ENCODE peak calls at places on chromosomes 13 and 19, in seven cellular contexts. X is left ventricle myocardium inferior, E is adipocyte, M is SK-N-SH, N is tibial nerve, Z is uterus, O is stomach. G is an unnamed sample.

GRCh38 chr13:93169980-93170379 is 56.6 kb upstream of the GPC6 start:
- DNase-seq in X (no peak), E (peak; percentile 6), M (no peak), N (no peak), Z (no peak), O (no peak), G (no peak)

GRCh38 chr19:14616310-14616870 is 33.5 kb downstream of the CLEC17A start:
- DNase-seq in X (no peak), E (no peak), M (no peak), N (no peak), Z (no peak), O (no peak), G (no peak)

GRCh38 chr19:2555422-2556220 is 79.7 kb downstream of the GADD45B start:
- DNase-seq in X (peak; percentile 11), E (no peak), M (no peak), N (no peak), Z (no peak), O (no peak), G (no peak)

GRCh38 chr13:33606692-33607091 is 211.3 kb upstream of the RFC3 start:
- DNase-seq in X (no peak), E (no peak), M (no peak), N (no peak), Z (no peak), O (no peak), G (no peak)

GRCh38 chr13:85093808-85094207 is 705.4 kb downstream of the SLITRK6 start:
- DNase-seq in X (peak; percentile 16), E (peak; percentile 11), M (no peak), N (peak; percentile 62), Z (no peak), O (no peak), G (peak; percentile 86)

GRCh38 chr19:41416194-41416674 is 10.9 kb downstream of the B3GNT8 start:
- DNase-seq in X (no peak), E (no peak), M (no peak), N (no peak), Z (no peak), O (no peak), G (no peak)

GRCh38 chr13:32837307-32837972 is 178.8 kb upstream of the KL start:
- DNase-seq in X (no peak), E (no peak), M (no peak), N (no peak), Z (no peak), O (no peak), G (no peak)

GRCh38 chr13:98466634-98467236 is 110.2 kb downstream of the STK24 start:
- DNase-seq in X (no peak), E (peak; percentile 46), M (peak; percentile 68), N (peak; percentile 61), Z (no peak), O (no peak), G (peak; percentile 69)

GRCh38 chr13:110466261-110466660 is 95.3 kb downstream of the RAB20 start:
- DNase-seq in X (no peak), E (no peak), M (no peak), N (no peak), Z (no peak), O (no peak), G (no peak)

DNA sequence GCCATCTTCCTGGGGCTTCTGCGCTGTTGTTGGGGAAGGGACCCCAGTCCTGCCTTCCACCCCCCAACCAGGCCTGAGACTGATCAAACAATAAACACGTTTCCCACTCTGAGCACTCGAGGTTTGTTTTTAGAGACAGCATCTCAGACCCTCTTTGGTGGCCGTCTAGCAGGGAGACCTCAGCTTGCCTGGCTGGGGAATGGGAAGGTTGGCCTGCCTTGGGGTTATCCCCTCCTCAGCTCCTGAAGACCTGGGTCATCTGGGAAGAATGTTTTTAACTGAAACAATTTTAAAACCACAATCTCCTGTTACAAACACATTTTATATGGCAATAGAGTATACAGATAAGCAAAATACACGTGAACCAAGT is 2.0 kb downstream of the ZNF581 start:
- DNase-seq in X (no peak), E (no peak), M (peak; percentile 2), N (no peak), Z (no peak), O (no peak), G (no peak)
- H3K4me1 ChIP-seq in X (peaks cover 79% of the 10 kb centered on the region), E (peaks cover 42% of the 10 kb centered on the region), M (peaks cover 43% of the 10 kb centered on the region), N (no peaks in the 10 kb centered on the region), Z (no peaks in the 10 kb centered on the region), O (peaks cover 76% of the 10 kb centered on the region), G (peaks cover 26% of the 10 kb centered on the region)

GRCh38 chr19:46900341-46900740 is 39.5 kb downstream of the ARHGAP35 start:
- DNase-seq in X (no peak), E (no peak), M (no peak), N (no peak), Z (no peak), O (no peak), G (no peak)
- H3K4me1 ChIP-seq in X (peaks cover 74% of the 10 kb centered on the region), E (peaks cover 45% of the 10 kb centered on the region), M (peaks cover 36% of the 10 kb centered on the region), N (no peaks in the 10 kb centered on the region), Z (peaks cover 1% of the 10 kb centered on the region), O (peaks cover 23% of the 10 kb centered on the region), G (peaks cover 36% of the 10 kb centered on the region)

GRCh38 chr19:39157997-39158389 is 32.4 kb downstream of the PAK4 start:
- DNase-seq in X (no peak), E (no peak), M (no peak), N (no peak), Z (no peak), O (no peak), G (no peak)

GRCh38 chr19:39158646-39159260 is 33.2 kb downstream of the PAK4 start:
- DNase-seq in X (no peak), E (no peak), M (no peak), N (no peak), Z (no peak), O (no peak), G (no peak)

GRCh38 chr19:39162441-39163043 is 34.2 kb upstream of the NCCRP1 start:
- DNase-seq in X (no peak), E (no peak), M (no peak), N (no peak), Z (no peak), O (no peak), G (no peak)

GRCh38 chr19:39160889-39161672 is 35.5 kb downstream of the PAK4 start:
- DNase-seq in X (no peak), E (no peak), M (no peak), N (no peak), Z (no peak), O (no peak), G (no peak)

DNA sequence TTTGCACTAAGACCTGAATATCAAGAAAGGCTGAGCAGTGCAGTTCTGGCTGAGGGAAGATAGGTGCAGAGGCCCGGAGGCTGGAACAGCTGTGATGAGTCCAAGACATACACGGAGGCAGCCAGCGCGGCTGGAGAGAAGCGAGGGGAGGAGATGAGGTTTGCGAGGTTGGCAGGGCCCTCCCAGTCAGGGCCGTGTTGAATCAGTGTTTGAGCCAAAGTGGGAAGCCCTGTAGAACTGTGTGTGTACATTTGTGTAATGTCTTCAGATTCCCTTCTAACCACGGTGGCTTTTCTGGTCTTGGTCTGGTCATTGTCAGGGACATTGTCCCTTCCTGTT is 34.9 kb downstream of the PAK4 start:
- DNase-seq in X (peak; percentile 39), E (peak; percentile 11), M (no peak), N (peak; percentile 58), Z (no peak), O (peak; percentile 69), G (peak; percentile 76)
- H3K4me1 ChIP-seq in X (peaks cover 28% of the 10 kb centered on the region), E (peaks cover 16% of the 10 kb centered on the region), M (peaks cover 47% of the 10 kb centered on the region), N (no peaks in the 10 kb centered on the region), Z (no peaks in the 10 kb centered on the region), O (peaks cover 74% of the 10 kb centered on the region), G (peaks cover 29% of the 10 kb centered on the region)

GRCh38 chr19:29292146-29292545 is 79.2 kb upstream of the UQCRFS1 start:
- DNase-seq in X (no peak), E (no peak), M (no peak), N (no peak), Z (no peak), O (no peak), G (no peak)

GRCh38 chr19:29293292-29293691 is 80.3 kb upstream of the UQCRFS1 start:
- DNase-seq in X (no peak), E (no peak), M (no peak), N (no peak), Z (no peak), O (no peak), G (no peak)

GRCh38 chr19:29294343-29294811 is 81.4 kb upstream of the UQCRFS1 start:
- DNase-seq in X (no peak), E (no peak), M (no peak), N (no peak), Z (no peak), O (no peak), G (no peak)

GRCh38 chr19:29292562-29292961 is 79.6 kb upstream of the UQCRFS1 start:
- DNase-seq in X (no peak), E (no peak), M (no peak), N (no peak), Z (no peak), O (no peak), G (no peak)

DNA sequence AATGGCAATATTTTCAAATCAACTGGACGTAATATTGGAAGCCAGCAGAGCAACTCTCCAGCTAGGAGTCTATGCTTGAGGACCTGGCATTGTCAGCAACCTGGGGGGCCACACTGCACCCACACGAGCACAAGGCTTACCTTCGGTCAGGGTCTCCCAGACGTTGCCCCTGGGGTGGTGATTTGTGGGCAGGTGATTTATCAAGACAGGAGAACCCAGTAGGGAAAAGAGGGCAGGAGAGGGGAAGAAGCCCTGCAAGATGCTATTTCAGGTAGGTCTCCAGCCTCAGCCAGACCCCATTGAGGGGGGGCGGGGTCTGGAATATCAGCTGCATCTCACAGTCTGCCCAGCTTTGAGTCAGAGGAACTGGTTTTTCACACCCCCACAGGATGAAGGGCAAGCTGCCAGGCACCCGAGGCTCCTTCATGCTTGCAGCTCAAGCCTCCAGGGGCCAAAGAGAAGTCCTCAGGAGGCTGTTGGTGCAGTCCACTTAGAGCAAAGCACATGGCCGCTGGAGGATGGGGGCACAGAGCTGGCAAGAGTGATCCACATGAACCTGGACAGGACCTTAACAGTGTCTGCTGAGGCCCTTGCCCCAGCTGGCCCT is 80.9 kb upstream of the UQCRFS1 start:
- DNase-seq in X (no peak), E (no peak), M (no peak), N (no peak), Z (no peak), O (no peak), G (no peak)
- H3K4me1 ChIP-seq in X (no peaks in the 10 kb centered on the region), E (peaks cover 5% of the 10 kb centered on the region), M (no peaks in the 10 kb centered on the region), N (no peaks in the 10 kb centered on the region), Z (no peaks in the 10 kb centered on the region), O (no peaks in the 10 kb centered on the region), G (no peaks in the 10 kb centered on the region)